ENCODE peak calls at places on chromosomes 16 and 17, in nine cellular contexts. K is activated gamma-delta T cell treated with anti-CD3 and anti-CD28 coated beads, Interleukin-2, amount 50 U/mL, for 16 hours; C is EL; Z is AG04450; A is AG08395; I is NCI-H460; W is astrocyte of the cerebellum; M is breast epithelium; S is fibroblast of mammary gland. H is an unnamed sample.
A peak's percentile ranks its signal among the peaks of the same experiment; 100 is the strongest.

GRCh38 chr17:8392674-8393469 is 4.8 kb downstream of the RNF222 start:
- DNase-seq in K (no peak), C (no peak), Z (no peak), A (no peak), I (no peak), W (no peak), M (peak; percentile 40), S (no peak), H (no peak)

GRCh38 chr17:38435795-38436194 is 7.5 kb downstream of the ARHGAP23 start:
- DNase-seq in K (no peak), C (no peak), Z (no peak), A (no peak), I (no peak), W (no peak), M (no peak), S (no peak), H (no peak)

GRCh38 chr17:81860756-81861568 is 627 bp upstream of the P4HB start:
- DNase-seq in K (peak; percentile 99), C (peak; percentile 100), Z (peak; percentile 100), A (peak; percentile 99), I (peak; percentile 100), W (peak; percentile 100), M (peak; percentile 99), S (peak; percentile 100), H (peak; percentile 100)

GRCh38 chr17:31293586-31293985 is 3.5 kb downstream of the OMG start:
- DNase-seq in K (no peak), C (no peak), Z (no peak), A (no peak), I (no peak), W (no peak), M (no peak), S (no peak), H (no peak)

GRCh38 chr17:57461082-57461481 is 204.8 kb downstream of the MSI2 start:
- DNase-seq in K (no peak), C (peak; percentile 33), Z (no peak), A (no peak), I (no peak), W (no peak), M (no peak), S (peak; percentile 51), H (no peak)

GRCh38 chr17:81091134-81091530 is 56.2 kb downstream of the BAIAP2 start:
- DNase-seq in K (no peak), C (no peak), Z (no peak), A (no peak), I (no peak), W (no peak), M (no peak), S (no peak), H (no peak)

GRCh38 chr17:63279498-63280230 is 166.4 kb downstream of the CYB561 start:
- DNase-seq in K (no peak), C (peak; percentile 65), Z (no peak), A (peak; percentile 22), I (no peak), W (no peak), M (no peak), S (peak; percentile 88), H (peak; percentile 83)

GRCh38 chr16:85149776-85150175 is 37.5 kb upstream of the CIBAR2 start:
- DNase-seq in K (no peak), C (no peak), Z (no peak), A (no peak), I (no peak), W (no peak), M (no peak), S (no peak), H (no peak)

GRCh38 chr17:81885869-81886548 is 5.4 kb downstream of the ALYREF start:
- DNase-seq in K (no peak), C (peak; percentile 80), Z (no peak), A (peak; percentile 63), I (no peak), W (no peak), M (no peak), S (peak; percentile 56), H (peak; percentile 45)

GRCh38 chr16:50616883-50617629 is 64.1 kb downstream of the SNX20 start:
- DNase-seq in K (no peak), C (no peak), Z (no peak), A (peak; percentile 43), I (no peak), W (no peak), M (no peak), S (no peak), H (no peak)

GRCh38 chr17:39939588-39940419 is 12.3 kb downstream of the LRRC3C start:
- DNase-seq in K (no peak), C (peak; percentile 93), Z (peak; percentile 72), A (peak; percentile 80), I (no peak), W (no peak), M (no peak), S (peak; percentile 96), H (peak; percentile 89)

GRCh38 chr17:80826955-80827645 is 164.5 kb upstream of the CHMP6 start:
- DNase-seq in K (peak; percentile 16), C (peak; percentile 98), Z (peak; percentile 93), A (peak; percentile 96), I (peak; percentile 45), W (peak; percentile 97), M (peak; percentile 54), S (peak; percentile 99), H (peak; percentile 97)

GRCh38 chr16:53844796-53845195 is 140.8 kb downstream of the FTO start:
- DNase-seq in K (no peak), C (no peak), Z (no peak), A (no peak), I (no peak), W (no peak), M (no peak), S (no peak), H (no peak)

GRCh38 chr16:12796498-12796897 is 7.2 kb downstream of the CPPED1 start:
- DNase-seq in K (no peak), C (peak; percentile 66), Z (no peak), A (no peak), I (no peak), W (no peak), M (no peak), S (no peak), H (no peak)

GRCh38 chr16:68350951-68351350 is 40.1 kb downstream of the PRMT7 start:
- DNase-seq in K (no peak), C (no peak), Z (no peak), A (no peak), I (no peak), W (no peak), M (no peak), S (no peak), H (no peak)

GRCh38 chr17:39244600-39245570 is 19.1 kb upstream of the STAC2 start:
- DNase-seq in K (peak; percentile 80), C (peak; percentile 81), Z (peak; percentile 54), A (peak; percentile 82), I (peak; percentile 81), W (peak; percentile 70), M (peak; percentile 87), S (peak; percentile 77), H (peak; percentile 89)

GRCh38 chr16:80084614-80085013 is 456.2 kb upstream of the DYNLRB2 start:
- DNase-seq in K (no peak), C (peak; percentile 38), Z (no peak), A (peak; percentile 51), I (peak; percentile 67), W (peak; percentile 37), M (no peak), S (peak; percentile 26), H (no peak)

GRCh38 chr17:45982791-45983613 is 16.0 kb upstream of the STH start:
- DNase-seq in K (no peak), C (no peak), Z (no peak), A (no peak), I (no peak), W (no peak), M (no peak), S (no peak), H (no peak)

GRCh38 chr16:89732142-89732917 is 11.0 kb downstream of the ZNF276 start:
- DNase-seq in K (no peak), C (no peak), Z (no peak), A (no peak), I (no peak), W (no peak), M (no peak), S (no peak), H (no peak)

GRCh38 chr16:54446639-54447038 is 160.1 kb upstream of the IRX3 start:
- DNase-seq in K (no peak), C (peak; percentile 74), Z (no peak), A (peak; percentile 90), I (peak; percentile 62), W (peak; percentile 93), M (no peak), S (peak; percentile 95), H (peak; percentile 73)

GRCh38 chr16:31460582-31461002 is 1.3 kb downstream of the ARMC5 start:
- DNase-seq in K (no peak), C (peak; percentile 45), Z (peak; percentile 32), A (peak; percentile 55), I (no peak), W (no peak), M (no peak), S (peak; percentile 78), H (peak; percentile 76)

GRCh38 chr17:75842963-75843576 is 1.1 kb downstream of the UNC13D start:
- DNase-seq in K (no peak), C (no peak), Z (no peak), A (no peak), I (no peak), W (no peak), M (no peak), S (no peak), H (no peak)

GRCh38 chr16:9099131-9099625 is 7.7 kb downstream of the HAPSTR1 start:
- DNase-seq in K (no peak), C (no peak), Z (no peak), A (no peak), I (no peak), W (no peak), M (no peak), S (peak; percentile 77), H (peak; percentile 50)

GRCh38 chr17:17770371-17771059 is 66.3 kb downstream of the SREBF1 start:
- DNase-seq in K (no peak), C (no peak), Z (no peak), A (no peak), I (no peak), W (no peak), M (no peak), S (no peak), H (no peak)